ENCODE peak calls at places on chromosomes 11 and 22, in seven cellular contexts. S, I, R, B, D, J and W are unnamed samples.

GRCh38 chr11:111777094-111778046 is 11.2 kb upstream of the PPP2R1B start:
- DNase-seq in S (no peak), I (peak), R (peak), B (no peak), D (no peak), J (peak), W (no peak)

GRCh38 chr22:17753401-17753989 is 20.8 kb downstream of the BID start:
- DNase-seq in S (no peak), I (no peak), R (no peak), B (no peak), D (no peak), J (no peak), W (no peak)

GRCh38 chr11:95255523-95256165 is 24.6 kb upstream of the SESN3 start:
- DNase-seq in S (no peak), I (no peak), R (no peak), B (no peak), D (no peak), J (no peak), W (no peak)

GRCh38 chr22:41197046-41197807 is 7.9 kb upstream of the L3MBTL2 start:
- DNase-seq in S (peak), I (no peak), R (peak), B (peak), D (peak), J (peak), W (peak)

GRCh38 chr11:96097844-96098421 is 174.0 kb upstream of the MTMR2 start:
- DNase-seq in S (no peak), I (no peak), R (no peak), B (no peak), D (no peak), J (no peak), W (peak)

GRCh38 chr11:10498426-10499250 is 42.3 kb downstream of the RNF141 start:
- DNase-seq in S (no peak), I (no peak), R (no peak), B (peak), D (peak), J (no peak), W (no peak)

GRCh38 chr11:12008790-12009616 is 577 bp upstream of the DKK3 start:
- DNase-seq in S (peak), I (no peak), R (no peak), B (peak), D (peak), J (peak), W (peak)

GRCh38 chr22:28112548-28113043 is 193.5 kb upstream of the PITPNB start:
- DNase-seq in S (no peak), I (no peak), R (no peak), B (no peak), D (no peak), J (no peak), W (no peak)

GRCh38 chr11:44992774-44993173 is 42.1 kb upstream of the TP53I11 start:
- DNase-seq in S (no peak), I (no peak), R (no peak), B (no peak), D (no peak), J (no peak), W (no peak)

GRCh38 chr11:88293931-88294330 is 43.6 kb downstream of the CTSC start:
- DNase-seq in S (no peak), I (no peak), R (no peak), B (no peak), D (no peak), J (no peak), W (no peak)

GRCh38 chr11:37657645-37658044 is 1059.6 kb upstream of the RAG2 start:
- DNase-seq in S (no peak), I (no peak), R (no peak), B (no peak), D (no peak), J (no peak), W (no peak)

GRCh38 chr11:7600205-7600775 is 73.0 kb downstream of the CYB5R2 start:
- DNase-seq in S (no peak), I (no peak), R (peak), B (no peak), D (peak), J (peak), W (peak)

GRCh38 chr11:12224537-12224893 is 114.1 kb downstream of the MICAL2 start:
- DNase-seq in S (no peak), I (peak), R (peak), B (no peak), D (peak), J (no peak), W (peak)

GRCh38 chr11:19316434-19316833 is 75.7 kb upstream of the E2F8 start:
- DNase-seq in S (peak), I (no peak), R (peak), B (no peak), D (no peak), J (no peak), W (no peak)

GRCh38 chr11:45333506-45333971 is 47.4 kb upstream of the SYT13 start:
- DNase-seq in S (peak), I (no peak), R (no peak), B (peak), D (no peak), J (peak), W (peak)

GRCh38 chr22:36566720-36567119 is 37.8 kb upstream of the EIF3D start:
- DNase-seq in S (no peak), I (no peak), R (no peak), B (no peak), D (no peak), J (no peak), W (no peak)

GRCh38 chr22:20905415-20906386 is 11.5 kb upstream of the CRKL start:
- DNase-seq in S (no peak), I (no peak), R (no peak), B (no peak), D (no peak), J (no peak), W (no peak)

GRCh38 chr11:57294225-57295131 is 30.3 kb downstream of the TNKS1BP1 start:
- DNase-seq in S (no peak), I (no peak), R (no peak), B (no peak), D (no peak), J (no peak), W (peak)

GRCh38 chr11:70243912-70244652 is 26.4 kb upstream of the PPFIA1 start:
- DNase-seq in S (no peak), I (no peak), R (no peak), B (no peak), D (no peak), J (peak), W (no peak)

GRCh38 chr22:47553436-47553835 is 791.0 kb downstream of the TBC1D22A start:
- DNase-seq in S (no peak), I (no peak), R (no peak), B (no peak), D (no peak), J (no peak), W (no peak)

GRCh38 chr11:95790123-95790932 is at the start of gene CEP57:
- DNase-seq in S (peak), I (peak), R (peak), B (peak), D (peak), J (peak), W (peak)

GRCh38 chr11:124294697-124295096 is 19.1 kb downstream of the OR8D1 start:
- DNase-seq in S (no peak), I (no peak), R (no peak), B (no peak), D (no peak), J (no peak), W (no peak)

GRCh38 chr11:111001986-111002616 is 243.4 kb upstream of the POU2AF2 start:
- DNase-seq in S (no peak), I (no peak), R (peak), B (no peak), D (no peak), J (no peak), W (no peak)

GRCh38 chr22:45332001-45332400 is 22.3 kb downstream of the FAM118A start:
- DNase-seq in S (no peak), I (no peak), R (no peak), B (no peak), D (no peak), J (no peak), W (no peak)

GRCh38 chr11:61926235-61926634 is 8.9 kb upstream of the RAB3IL1 start:
- DNase-seq in S (no peak), I (no peak), R (no peak), B (peak), D (no peak), J (no peak), W (no peak)

GRCh38 chr11:127157225-127157624 is 156.7 kb upstream of the KIRREL3 start:
- DNase-seq in S (no peak), I (no peak), R (no peak), B (no peak), D (no peak), J (no peak), W (no peak)

GRCh38 chr22:18085188-18085587 is 7.4 kb downstream of the PEX26 start:
- DNase-seq in S (no peak), I (no peak), R (no peak), B (no peak), D (no peak), J (no peak), W (peak)

GRCh38 chr11:75834728-75835127 is 19.7 kb downstream of the UVRAG start:
- DNase-seq in S (no peak), I (no peak), R (no peak), B (no peak), D (no peak), J (no peak), W (no peak)

GRCh38 chr11:75827562-75827961 is 12.6 kb downstream of the UVRAG start:
- DNase-seq in S (no peak), I (no peak), R (no peak), B (no peak), D (no peak), J (no peak), W (no peak)

GRCh38 chr11:75826463-75827220 is 11.6 kb downstream of the UVRAG start:
- DNase-seq in S (no peak), I (no peak), R (peak), B (no peak), D (no peak), J (no peak), W (no peak)

GRCh38 chr11:75836422-75836821 is 21.4 kb downstream of the UVRAG start:
- DNase-seq in S (no peak), I (no peak), R (no peak), B (no peak), D (no peak), J (no peak), W (no peak)

DNA sequence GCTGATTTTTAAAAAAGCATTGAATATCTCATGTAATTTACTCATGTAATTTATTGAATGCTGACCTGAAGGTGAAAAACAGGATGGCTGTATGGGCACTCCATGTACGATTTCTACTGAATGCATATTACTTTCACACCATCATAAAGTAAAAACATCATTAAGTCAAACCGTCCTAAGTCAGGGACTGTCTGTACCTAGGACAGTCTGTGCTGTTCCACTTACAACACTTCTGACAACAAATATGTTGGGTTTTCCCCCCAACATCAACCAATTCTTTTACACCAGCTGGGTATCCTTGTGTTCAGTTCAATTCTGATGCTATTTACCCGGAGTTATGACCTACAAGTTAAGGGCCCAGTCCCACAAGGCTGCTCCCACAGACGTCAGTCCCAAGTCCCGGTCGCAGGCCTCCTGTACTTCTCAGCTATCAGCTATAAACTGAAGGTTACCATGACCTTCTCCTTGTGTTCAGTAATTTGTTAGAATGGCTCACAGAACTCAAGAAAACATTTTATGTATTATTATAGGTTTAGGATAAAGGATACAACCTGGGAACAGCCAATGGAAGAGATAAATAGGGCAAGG is 17.0 kb downstream of the UVRAG start:
- DNase-seq in S (no peak), I (no peak), R (no peak), B (no peak), D (no peak), J (no peak), W (no peak)
- TF ChIP-seq EP300 in S (no peak), I (no peak), R (no peak), B (no peak), D (no peak), J (no peak), W (peak)

DNA sequence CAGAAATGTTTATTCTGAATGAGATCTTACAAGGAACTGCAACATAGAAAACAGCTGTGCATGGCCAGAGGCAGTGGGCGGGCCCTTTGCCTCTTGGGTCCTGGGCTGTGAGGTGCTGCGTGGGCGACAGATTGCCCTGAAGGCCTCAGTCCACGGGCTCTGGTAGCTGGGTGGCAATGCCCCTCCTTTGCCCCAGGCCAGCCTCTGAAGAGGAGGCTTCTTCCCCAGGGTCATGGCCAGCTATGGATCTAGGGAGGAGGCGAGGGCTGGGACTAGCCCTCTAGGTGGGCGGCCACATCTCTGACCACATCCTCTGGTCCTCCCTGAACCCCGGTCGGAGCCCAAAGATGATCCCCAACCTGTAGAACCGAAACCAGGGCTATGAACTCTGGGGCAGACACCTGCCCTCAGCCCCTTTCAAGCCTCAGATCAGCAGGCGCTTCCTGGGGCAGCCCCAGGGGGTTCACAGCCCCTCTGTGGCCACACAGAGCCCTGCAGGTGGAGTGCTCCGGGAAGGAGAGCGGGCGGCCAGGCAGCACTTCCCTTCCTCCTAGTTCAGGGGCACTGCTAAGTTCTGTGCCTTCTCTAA is 6.6 kb upstream of the CDC42BPG start:
- DNase-seq in S (no peak), I (peak), R (no peak), B (peak), D (no peak), J (no peak), W (peak)
- TF ChIP-seq CTCF in S (no peak), I (peak), R (no peak), B (peak), D (no peak), J (no peak), W (no peak)

GRCh38 chr11:58576792-58577440 is 1.3 kb upstream of the LPXN start:
- DNase-seq in S (peak), I (no peak), R (no peak), B (no peak), D (no peak), J (no peak), W (no peak)

GRCh38 chr11:58579192-58580129 is 598 bp downstream of the ZFP91 start:
- DNase-seq in S (peak), I (no peak), R (peak), B (peak), D (peak), J (peak), W (peak)

GRCh38 chr11:58578635-58579191 is at the start of gene ZFP91:
- DNase-seq in S (peak), I (peak), R (peak), B (peak), D (peak), J (peak), W (peak)

GRCh38 chr11:58577441-58578135 is 1.3 kb upstream of the ZFP91 start:
- DNase-seq in S (peak), I (peak), R (no peak), B (peak), D (peak), J (no peak), W (peak)

GRCh38 chr11:58578136-58578634 is 678 bp upstream of the ZFP91 start:
- DNase-seq in S (peak), I (peak), R (peak), B (peak), D (peak), J (peak), W (peak)
- TF ChIP-seq EP300 in S (no peak), I (no peak), R (peak), B (no peak), D (no peak), J (no peak), W (peak)

GRCh38 chr11:122696662-122697061 is 41.1 kb downstream of the UBASH3B start:
- DNase-seq in S (no peak), I (no peak), R (no peak), B (no peak), D (no peak), J (no peak), W (no peak)
- TF ChIP-seq CTCF in S (no peak), I (no peak), R (no peak), B (no peak), D (no peak), J (no peak), W (no peak)